ENCODE peak calls at places on chromosome 20, in nine cellular contexts. C, N, J, Z, O, R, S, Y and Q are unnamed samples.

GRCh38 chr20:50312682-50313187 is 122.1 kb downstream of the CEBPB start:
- DNase-seq in S (no peak), O (peak), Z (no peak), C (peak), Y (no peak), R (no peak), N (peak), J (peak), Q (peak)

GRCh38 chr20:35831029-35831428 is 59.2 kb downstream of the PHF20 start:
- DNase-seq in Z (no peak), N (peak), J (no peak), C (no peak), R (no peak), S (no peak), Y (no peak), O (no peak), Q (no peak)

GRCh38 chr20:8766868-8767390 is 302.0 kb upstream of the PLCB4 start:
- DNase-seq in S (no peak), R (no peak), Y (no peak), C (no peak), J (no peak), O (no peak), Z (no peak), N (no peak), Q (no peak)

GRCh38 chr20:9415426-9415825 is 99.0 kb upstream of the LAMP5 start:
- DNase-seq in N (no peak), O (no peak), S (no peak), R (no peak), Y (no peak), J (no peak), Z (no peak), C (no peak), Q (no peak)

GRCh38 chr20:50921055-50921454 is 10.2 kb downstream of the ADNP start:
- DNase-seq in Y (no peak), Z (no peak), N (no peak), R (no peak), J (no peak), O (no peak), C (no peak), S (no peak), Q (no peak)

GRCh38 chr20:17619351-17620093 is 49.6 kb downstream of the DSTN start:
- DNase-seq in S (no peak), C (peak), N (no peak), Z (no peak), Y (no peak), R (no peak), J (peak), O (no peak), Q (no peak)

GRCh38 chr20:64222273-64222672 is 33.3 kb upstream of the PCMTD2 start:
- DNase-seq in J (peak), C (no peak), Z (no peak), S (no peak), Y (no peak), O (no peak), R (no peak), N (peak), Q (no peak)

GRCh38 chr20:38542994-38543906 is 37.7 kb upstream of the ADIG start:
- DNase-seq in N (no peak), R (no peak), J (no peak), S (no peak), O (no peak), C (no peak), Y (no peak), Z (no peak), Q (no peak)

GRCh38 chr20:56690531-56691175 is 61.5 kb downstream of the TFAP2C start:
- DNase-seq in C (no peak), S (no peak), R (no peak), Y (no peak), O (no peak), Z (no peak), J (no peak), N (no peak), Q (no peak)

GRCh38 chr20:49161428-49162152 is 26.5 kb downstream of the STAU1 start:
- DNase-seq in R (no peak), Y (no peak), S (no peak), Z (no peak), C (no peak), N (no peak), O (no peak), J (no peak), Q (no peak)

DNA sequence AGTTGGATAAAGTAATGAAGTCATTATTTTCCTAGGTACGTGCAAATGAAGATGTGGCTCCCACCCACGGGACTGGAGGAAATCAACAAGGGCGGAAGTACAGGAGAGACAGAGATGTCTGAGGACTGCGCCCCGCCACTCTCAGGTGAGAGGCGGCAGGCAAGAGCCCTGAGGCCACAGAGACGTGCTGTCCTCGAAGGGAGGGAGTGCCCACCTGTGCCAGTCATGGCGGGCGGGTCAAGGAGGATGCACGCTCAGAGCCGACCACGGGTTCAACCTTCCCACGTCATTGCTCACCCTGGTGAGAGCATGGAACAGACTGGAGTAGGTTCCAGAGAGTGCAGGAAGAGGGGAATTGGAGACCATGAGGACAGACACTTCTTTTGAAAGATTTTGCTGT is 12.7 kb downstream of the CST8 start:
- DNase-seq in N (no peak), O (no peak), J (no peak), S (no peak), Z (no peak), R (no peak), C (no peak), Y (no peak), Q (no peak)
- H3K27ac ChIP-seq in N (no peak), O (no peak), J (no peak), S (no peak), Z (no peak), R (no peak), C (no peak), Y (no peak), Q (no peak)

DNA sequence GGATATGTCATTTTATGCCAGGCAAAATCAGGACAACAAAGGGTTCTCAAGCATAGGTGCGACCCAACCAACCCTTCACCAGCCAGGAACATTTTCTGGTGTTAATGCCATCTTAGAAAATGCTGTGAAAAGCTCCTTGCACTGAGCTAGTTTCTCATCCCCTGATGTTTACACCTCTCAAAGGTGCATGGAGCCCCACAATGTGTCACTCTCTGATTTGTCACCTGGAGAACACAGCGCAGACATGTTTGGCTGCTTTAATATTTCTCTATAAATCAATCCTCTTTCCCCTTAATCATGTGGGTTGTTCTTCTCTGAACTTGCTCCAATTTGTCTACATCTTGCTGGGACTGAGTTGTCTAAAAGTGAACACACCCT is 244.3 kb downstream of the TSHZ2 start:
- DNase-seq in N (no peak), Y (no peak), R (no peak), C (no peak), O (no peak), J (no peak), S (no peak), Z (no peak), Q (no peak)
- H3K4me3 ChIP-seq in N (no peak), Y (peak), R (no peak), C (no peak), O (no peak), J (no peak), S (no peak), Z (peak), Q (no peak)

GRCh38 chr20:3798405-3798768 is 2.3 kb downstream of the CDC25B start:
- DNase-seq in O (no peak), C (no peak), Z (no peak), J (peak), N (no peak), Y (no peak), S (no peak), R (no peak), Q (no peak)
- H3K27ac ChIP-seq in O (no peak), C (peak), Z (peak), J (no peak), N (peak), Y (peak), S (peak), R (no peak), Q (no peak)

GRCh38 chr20:58840816-58841538 is 9.7 kb downstream of the GNAS-AS1 start:
- DNase-seq in O (no peak), J (no peak), N (no peak), Y (no peak), Z (peak), C (no peak), R (no peak), S (no peak), Q (no peak)
- H3K4me3 ChIP-seq in O (no peak), J (no peak), N (no peak), Y (no peak), Z (peak), C (no peak), R (no peak), S (no peak), Q (no peak)

GRCh38 chr20:39829713-39830112 is 859.3 kb downstream of the MAFB start:
- DNase-seq in O (no peak), J (no peak), N (no peak), Y (no peak), Z (peak), R (no peak), S (no peak), C (no peak), Q (no peak)

GRCh38 chr20:39830903-39831302 is 858.1 kb downstream of the MAFB start:
- DNase-seq in Z (no peak), C (no peak), O (no peak), R (no peak), S (no peak), N (no peak), Y (no peak), J (no peak), Q (no peak)

GRCh38 chr20:39825524-39825923 is 863.4 kb downstream of the DHX35 start:
- DNase-seq in S (no peak), J (no peak), O (no peak), R (no peak), C (no peak), Z (no peak), Y (no peak), N (no peak), Q (no peak)

GRCh38 chr20:39825950-39826349 is 863.1 kb downstream of the MAFB start:
- DNase-seq in C (no peak), S (no peak), O (no peak), Z (no peak), J (no peak), Y (no peak), N (peak), R (no peak), Q (no peak)

DNA sequence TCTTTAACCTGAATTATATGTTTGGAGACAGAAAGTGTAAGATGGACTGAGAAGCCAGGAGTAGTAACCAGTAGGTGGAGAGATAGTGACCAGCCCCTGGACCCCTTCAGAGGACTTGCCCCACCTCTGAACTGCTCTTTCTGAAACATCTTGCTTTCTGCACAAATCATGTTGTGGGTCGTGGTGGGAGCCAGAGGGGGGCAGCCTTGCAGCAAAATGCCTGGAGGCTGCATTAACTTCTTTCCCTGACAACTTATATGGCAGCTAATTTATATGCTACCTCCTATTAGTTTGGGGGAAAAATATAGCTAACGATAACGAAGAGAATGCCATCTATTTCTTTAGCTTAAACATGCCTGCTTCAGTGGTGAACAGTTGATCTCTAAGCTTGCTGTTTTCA is 859.8 kb downstream of the MAFB start:
- DNase-seq in Y (no peak), J (peak), N (peak), O (peak), S (no peak), Z (peak), R (no peak), C (no peak), Q (no peak)
- H3K27ac ChIP-seq in Y (no peak), J (no peak), N (no peak), O (no peak), S (no peak), Z (no peak), R (no peak), C (no peak), Q (no peak)

GRCh38 chr20:41046716-41047115 is 18.1 kb downstream of the TOP1 start:
- DNase-seq in Z (no peak), Y (no peak), C (no peak), S (no peak), O (no peak), N (peak), R (no peak), J (no peak), Q (no peak)
- H3K4me3 ChIP-seq in Z (no peak), Y (no peak), C (no peak), S (no peak), O (no peak), N (no peak), R (no peak), J (no peak), Q (no peak)

GRCh38 chr20:4113546-4113945 is 98.2 kb upstream of the RNF24 start:
- DNase-seq in N (no peak), R (no peak), Z (no peak), C (no peak), S (no peak), J (no peak), Y (no peak), O (no peak), Q (no peak)

GRCh38 chr20:4112490-4113420 is 97.4 kb upstream of the RNF24 start:
- DNase-seq in J (peak), Z (no peak), S (no peak), N (peak), O (peak), R (no peak), Y (no peak), C (no peak), Q (no peak)

GRCh38 chr20:4111440-4112411 is 96.4 kb upstream of the RNF24 start:
- DNase-seq in C (no peak), S (no peak), J (no peak), Y (no peak), O (no peak), R (no peak), N (no peak), Z (no peak), Q (no peak)

GRCh38 chr20:4116091-4116490 is 100.7 kb upstream of the RNF24 start:
- DNase-seq in R (no peak), O (no peak), Y (no peak), C (no peak), J (no peak), N (no peak), S (no peak), Z (no peak), Q (no peak)

GRCh38 chr20:4113996-4114603 is 98.7 kb upstream of the RNF24 start:
- DNase-seq in J (no peak), Z (no peak), C (no peak), Y (no peak), S (no peak), O (no peak), N (no peak), R (no peak), Q (no peak)
- H3K27ac ChIP-seq in J (peak), Z (no peak), C (no peak), Y (no peak), S (no peak), O (no peak), N (no peak), R (no peak), Q (no peak)

GRCh38 chr20:19757487-19757972 is 528 bp upstream of the RIN2 start:
- DNase-seq in Z (peak), O (peak), J (peak), R (peak), S (no peak), N (peak), Y (no peak), C (peak), Q (no peak)
- H3K4me3 ChIP-seq in Z (peak), O (peak), J (peak), R (peak), S (peak), N (peak), Y (no peak), C (peak), Q (peak)

GRCh38 chr20:32158943-32159660 is 48.4 kb downstream of the PLAGL2 start:
- DNase-seq in N (no peak), C (peak), J (no peak), R (no peak), O (no peak), Z (no peak), Y (no peak), S (no peak), Q (no peak)
- H3K27ac ChIP-seq in N (no peak), C (no peak), J (no peak), R (no peak), O (no peak), Z (no peak), Y (no peak), S (no peak), Q (no peak)

DNA sequence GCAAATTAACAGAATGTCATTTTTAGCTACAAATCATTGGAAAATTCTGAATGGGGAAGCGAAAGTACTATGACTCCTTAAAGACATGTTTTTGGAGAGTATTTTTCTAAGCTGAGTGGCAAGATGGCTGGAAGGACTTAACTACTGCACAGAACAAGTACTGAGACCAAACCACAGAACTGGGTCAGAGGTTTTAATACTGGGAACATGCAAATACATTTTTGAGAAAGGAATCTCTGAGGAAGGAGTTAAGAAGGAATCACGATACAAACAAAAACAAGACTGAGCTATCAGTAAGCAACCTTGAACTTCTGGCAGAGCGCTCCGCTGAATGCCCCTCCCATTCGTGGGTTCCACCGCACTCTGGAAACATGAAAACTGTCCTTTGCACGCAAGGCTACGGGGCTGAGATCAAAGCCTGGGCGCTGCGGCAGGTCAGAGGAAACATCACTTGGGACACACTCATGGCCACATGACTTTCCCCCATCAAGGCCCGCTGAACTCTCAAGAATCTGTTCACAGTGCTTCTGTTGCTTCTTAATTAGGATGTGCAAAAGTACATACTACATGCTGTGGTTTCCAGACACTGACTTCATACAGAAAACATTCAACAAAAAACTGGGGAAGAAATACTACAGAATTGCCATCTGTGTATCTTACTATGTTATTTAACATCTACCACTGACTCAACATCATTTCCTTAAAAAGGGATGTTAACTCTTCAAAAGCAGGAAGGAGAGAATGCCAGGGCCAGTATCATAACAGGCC is 27.8 kb downstream of the SLC23A2 start:
- DNase-seq in O (peak), J (peak), C (peak), Z (no peak), N (peak), Y (peak), R (peak), S (no peak), Q (no peak)
- H3K4me3 ChIP-seq in O (peak), J (peak), C (peak), Z (no peak), N (peak), Y (no peak), R (peak), S (no peak), Q (peak)